ENCODE peak calls at places on chromosomes 5 and 9, in ten cellular contexts. A is RCC 7860; N is memory B cell; X is tibial artery; U is C1 segment of cervical spinal cord; B is anterior cingulate cortex; Y is GM12891; T is stimulated activated CD8-positive, alpha-beta memory T cell treated with anti-CD3 and anti-CD28 coated beads, Interleukin-15, amount 100 ng/mL, for 24 hours; K is NCI-H460; I is GM23338. Z is an unnamed sample.

GRCh38 chr5:37568018-37568753 is 189.1 kb downstream of the WDR70 start:
- DNase-seq in A (no peak), N (no peak), X (no peak), U (no peak), B (no peak), Y (no peak), T (no peak), K (no peak), I (no peak), Z (no peak)

GRCh38 chr9:89677696-89678393 is 73.0 kb downstream of the GADD45G start:
- DNase-seq in A (no peak), N (no peak), X (no peak), U (no peak), B (peak), Y (no peak), T (no peak), K (no peak), I (peak), Z (no peak)

GRCh38 chr9:4666042-4666699 is at the start of gene SPATA6L:
- DNase-seq in A (no peak), N (no peak), X (peak), U (no peak), B (peak), Y (no peak), T (no peak), K (no peak), I (peak), Z (peak)

GRCh38 chr9:78031271-78031825 is at the start of gene GNAQ:
- DNase-seq in A (no peak), N (peak), X (no peak), U (no peak), B (no peak), Y (no peak), T (no peak), K (no peak), I (peak), Z (peak)

GRCh38 chr5:117039035-117039434 is 464.4 kb upstream of the SEMA6A start:
- DNase-seq in A (no peak), N (no peak), X (no peak), U (no peak), B (no peak), Y (no peak), T (no peak), K (no peak), I (no peak), Z (no peak)

GRCh38 chr5:132235340-132235739 is 7.7 kb upstream of the P4HA2 start:
- DNase-seq in A (no peak), N (no peak), X (no peak), U (no peak), B (no peak), Y (no peak), T (no peak), K (no peak), I (no peak), Z (no peak)

GRCh38 chr5:67381240-67381875 is 184.8 kb upstream of the CD180 start:
- DNase-seq in A (no peak), N (no peak), X (no peak), U (no peak), B (no peak), Y (no peak), T (no peak), K (no peak), I (no peak), Z (no peak)

GRCh38 chr9:122392284-122392683 is 21.5 kb downstream of the PTGS1 start:
- DNase-seq in A (no peak), N (no peak), X (no peak), U (no peak), B (no peak), Y (no peak), T (no peak), K (no peak), I (no peak), Z (no peak)

GRCh38 chr9:135228345-135228982 is 141.0 kb downstream of the OLFM1 start:
- DNase-seq in A (no peak), N (no peak), X (no peak), U (no peak), B (no peak), Y (no peak), T (no peak), K (no peak), I (no peak), Z (no peak)

GRCh38 chr9:120711354-120711753 is 2.9 kb downstream of the MEGF9 start:
- DNase-seq in A (no peak), N (no peak), X (no peak), U (no peak), B (no peak), Y (no peak), T (no peak), K (no peak), I (no peak), Z (no peak)

GRCh38 chr5:150598046-150598445 is 42.4 kb upstream of the SYNPO start:
- DNase-seq in A (no peak), N (no peak), X (no peak), U (no peak), B (no peak), Y (no peak), T (no peak), K (no peak), I (no peak), Z (no peak)

GRCh38 chr9:111917201-111917600 is 20.6 kb downstream of the UGCG start:
- DNase-seq in A (no peak), N (no peak), X (no peak), U (no peak), B (no peak), Y (no peak), T (no peak), K (no peak), I (no peak), Z (no peak)

GRCh38 chr5:154097031-154097430 is 58.3 kb downstream of the MFAP3 start:
- DNase-seq in A (no peak), N (no peak), X (no peak), U (no peak), B (no peak), Y (no peak), T (no peak), K (no peak), I (peak), Z (no peak)

GRCh38 chr5:81537905-81538535 is 144.1 kb upstream of the ACOT12 start:
- DNase-seq in A (no peak), N (no peak), X (no peak), U (no peak), B (no peak), Y (no peak), T (no peak), K (no peak), I (no peak), Z (no peak)